ENCODE peak calls at places on chromosomes 11 and 22, in five cellular contexts. C is astrocyte, H is PC-9, R is pancreas, W is foreskin keratinocyte. Y is an unnamed sample.

GRCh38 chr22:44160416-44160815 is 20.3 kb upstream of the PARVG start:
- DNase-seq in C (no peak), H (no peak), R (peak), W (no peak), Y (no peak)

GRCh38 chr11:107928767-107929507 is 689 bp downstream of the RAB39A start:
- DNase-seq in C (no peak), H (no peak), R (peak), W (no peak), Y (no peak)

GRCh38 chr11:130523609-130524008 is 75.2 kb downstream of the ADAMTS15 start:
- DNase-seq in C (peak), H (peak), R (no peak), W (no peak), Y (no peak)

GRCh38 chr11:62431171-62431895 is 12.5 kb downstream of the SCGB1A1 start:
- DNase-seq in C (peak), H (no peak), R (no peak), W (peak), Y (no peak)

GRCh38 chr22:49536571-49537131 is 291.0 kb downstream of the BRD1 start:
- DNase-seq in C (no peak), H (no peak), R (no peak), W (no peak), Y (no peak)

GRCh38 chr11:21888814-21889213 is 304.1 kb upstream of the ANO5 start:
- DNase-seq in C (no peak), H (no peak), R (no peak), W (peak), Y (no peak)

GRCh38 chr11:32571039-32571438 is 12.6 kb upstream of the EIF3M start:
- DNase-seq in C (no peak), H (no peak), R (no peak), W (no peak), Y (no peak)

GRCh38 chr22:49827853-49828598 is at the start of gene BRD1:
- DNase-seq in C (peak), H (no peak), R (peak), W (no peak), Y (no peak)

GRCh38 chr22:42721045-42721434 is 370 bp upstream of the A4GALT start:
- DNase-seq in C (no peak), H (no peak), R (no peak), W (no peak), Y (no peak)

GRCh38 chr11:8344346-8344745 is 80.7 kb upstream of the LMO1 start:
- DNase-seq in C (no peak), H (no peak), R (no peak), W (no peak), Y (no peak)

GRCh38 chr22:39808087-39808486 is 85.5 kb downstream of the ENTHD1 start:
- DNase-seq in C (no peak), H (no peak), R (no peak), W (no peak), Y (no peak)

GRCh38 chr22:26549902-26550497 is 37.7 kb upstream of the TFIP11 start:
- DNase-seq in C (no peak), H (no peak), R (no peak), W (no peak), Y (no peak)

GRCh38 chr22:26548984-26549383 is 36.7 kb upstream of the TFIP11 start:
- DNase-seq in C (no peak), H (no peak), R (no peak), W (peak), Y (no peak)

GRCh38 chr22:26547426-26547825 is 35.2 kb upstream of the TFIP11 start:
- DNase-seq in C (no peak), H (no peak), R (no peak), W (peak), Y (no peak)

GRCh38 chr22:26547837-26548236 is 35.6 kb upstream of the TFIP11 start:
- DNase-seq in C (no peak), H (no peak), R (no peak), W (no peak), Y (no peak)

DNA sequence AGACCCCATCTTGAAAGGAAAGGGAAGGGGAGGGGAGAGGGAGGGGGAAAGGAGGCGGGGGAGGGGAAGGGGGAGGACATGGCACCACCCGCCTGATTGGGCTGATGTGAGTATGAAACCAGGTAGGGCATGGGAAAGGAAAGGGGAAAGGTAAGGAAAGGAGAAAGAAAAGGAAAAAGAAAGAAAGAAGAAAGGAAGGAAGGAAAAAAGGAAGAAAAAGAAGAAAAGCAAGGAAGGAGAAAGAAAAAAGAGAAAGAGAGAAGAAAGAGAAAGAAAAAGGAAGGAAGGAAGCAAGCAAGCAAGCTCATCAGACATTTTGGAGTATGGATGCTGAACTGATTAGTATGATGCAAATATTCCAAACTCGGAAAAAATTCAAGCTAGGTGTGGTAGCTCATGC is 36.0 kb upstream of the TFIP11 start:
- DNase-seq in C (no peak), H (no peak), R (no peak), W (peak), Y (no peak)
- H3K27ac ChIP-seq in C (no peak), H (no peak), R (no peak), W (no peak), Y (no peak)

GRCh38 chr11:61053198-61053597 is 49.1 kb upstream of the CD5 start:
- DNase-seq in C (no peak), H (no peak), R (no peak), W (no peak), Y (no peak)
- TF ChIP-seq CTCF in C (no peak), H (no peak), R (no peak), W (no peak), Y (no peak)

DNA sequence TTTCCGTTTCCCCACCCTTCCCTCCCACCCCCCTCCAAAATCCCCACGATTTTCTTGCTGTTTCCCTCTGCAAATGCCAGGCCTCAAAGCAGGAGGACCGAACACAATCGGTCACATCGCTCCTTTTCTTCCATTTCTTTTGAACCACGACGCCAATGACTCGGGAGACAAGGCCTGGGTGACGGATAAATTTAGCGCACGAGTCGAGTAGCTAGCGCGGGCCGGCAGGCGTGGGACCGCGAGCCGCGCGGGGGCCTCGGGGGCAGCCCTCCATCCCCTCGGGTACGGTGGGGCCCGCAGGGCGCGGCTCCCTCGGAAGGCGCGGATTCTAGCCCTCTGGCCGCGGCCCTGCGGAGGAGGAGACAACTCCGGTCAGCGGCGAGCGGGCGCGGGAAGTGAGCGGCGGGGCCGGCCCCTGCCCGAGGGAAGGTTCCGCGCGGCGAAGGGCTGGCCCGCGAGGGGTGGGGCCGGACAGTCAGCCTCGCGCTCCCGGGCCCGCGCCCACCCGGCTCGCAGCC is 413 bp downstream of the JOSD1 start:
- DNase-seq in C (no peak), H (peak), R (peak), W (no peak), Y (no peak)
- H3K27ac ChIP-seq in C (peak), H (peak), R (peak), W (peak), Y (peak)

DNA sequence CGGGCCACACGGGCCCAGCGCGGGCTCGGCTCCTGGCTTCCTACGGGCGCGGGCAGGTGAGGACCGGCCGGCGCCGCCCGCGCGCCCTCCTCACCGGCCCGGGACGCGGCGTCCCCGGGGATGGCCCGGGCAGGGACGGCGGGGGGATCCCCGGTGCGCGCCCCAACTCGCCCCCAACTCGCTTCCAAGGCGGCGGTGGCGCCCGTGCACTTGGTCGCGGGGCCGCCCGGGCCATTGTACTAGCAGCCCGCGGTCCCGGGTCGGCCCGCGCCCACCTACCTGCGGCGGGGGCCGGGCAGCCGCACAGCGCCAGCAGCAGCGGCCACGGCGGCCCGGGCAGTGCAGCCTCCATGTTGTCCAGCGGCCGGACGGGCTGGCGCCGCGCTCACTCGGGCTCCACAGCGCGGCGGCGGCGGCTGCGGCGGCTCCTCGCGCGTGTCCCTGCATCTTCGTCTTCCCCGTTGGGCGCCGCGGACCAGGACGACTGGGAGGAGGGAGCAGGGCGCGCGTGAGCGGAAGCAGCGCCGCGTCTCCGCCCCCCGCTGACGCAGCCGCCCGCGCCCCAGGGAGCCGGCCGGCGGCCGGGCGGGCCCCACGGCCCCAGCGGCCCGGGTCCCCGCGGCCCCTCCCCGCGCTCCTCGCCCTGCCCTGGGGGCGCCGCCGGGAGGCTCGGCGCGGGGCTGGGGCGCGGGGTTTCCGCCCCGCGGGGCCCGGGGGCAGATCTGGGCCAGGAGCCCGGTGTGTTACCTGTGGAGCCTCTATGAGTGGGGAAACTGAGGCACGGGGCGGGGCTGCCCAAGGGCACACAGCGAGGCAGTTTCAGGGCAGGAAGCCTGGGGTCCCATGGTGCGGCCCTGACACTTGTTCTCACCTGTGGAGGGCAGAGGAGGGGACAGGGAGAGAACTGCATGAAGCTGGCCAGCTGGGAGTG is 159.3 kb upstream of the GRK3 start:
- DNase-seq in C (peak), H (no peak), R (peak), W (no peak), Y (no peak)
- TF ChIP-seq CTCF in C (no peak), H (no peak), R (no peak), W (no peak), Y (no peak)

DNA sequence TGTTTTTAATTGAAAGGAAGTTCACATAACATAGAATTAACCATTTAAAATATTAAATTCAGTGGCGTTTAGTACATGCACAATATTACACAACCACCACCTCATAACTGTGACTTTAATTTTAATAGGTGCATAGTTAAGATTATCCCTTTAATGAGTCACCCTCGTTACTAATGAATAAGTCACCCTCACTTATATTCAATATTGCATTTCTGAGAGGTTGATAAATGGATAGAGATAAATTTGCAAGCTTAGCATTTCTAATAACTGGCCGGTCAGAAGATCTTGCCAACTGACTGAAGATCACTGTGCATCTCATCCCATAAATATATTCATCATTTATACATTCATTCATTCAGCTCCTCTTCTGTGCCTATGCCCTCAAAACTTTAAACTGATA is 243.7 kb downstream of the TTC28 start:
- DNase-seq in C (peak), H (no peak), R (no peak), W (peak), Y (no peak)
- H3K27ac ChIP-seq in C (no peak), H (no peak), R (no peak), W (no peak), Y (no peak)

GRCh38 chr11:117565709-117566108 is 231.3 kb downstream of the DSCAML1 start:
- DNase-seq in C (no peak), H (no peak), R (no peak), W (no peak), Y (no peak)
- TF ChIP-seq CTCF in C (no peak), H (no peak), R (no peak), W (no peak), Y (no peak)